ENCODE peak calls at places on chromosomes 3 and 15, in ten cellular contexts. R, K, E, D, U, M, N, O, I and S are unnamed samples.

GRCh38 chr15:40302288-40302886 is 5.3 kb downstream of the PLCB2 start:
- DNase-seq in N (no peak), I (no peak), O (no peak), M (no peak), R (no peak), D (no peak), U (no peak), E (no peak), K (no peak), S (no peak)

GRCh38 chr15:39969871-39970270 is 36.0 kb downstream of the EIF2AK4 start:
- DNase-seq in O (no peak), K (no peak), D (peak; percentile 39), R (no peak), I (peak; percentile 93), N (peak; percentile 73), M (peak; percentile 71), E (no peak), U (peak; percentile 36), S (peak; percentile 41)

GRCh38 chr3:22269827-22270226 is 518.8 kb upstream of the ZNF385D start:
- DNase-seq in K (no peak), M (no peak), D (peak; percentile 21), E (no peak), O (no peak), U (peak; percentile 26), I (peak; percentile 13), R (no peak), N (peak; percentile 69), S (no peak)

GRCh38 chr15:85804481-85805165 is 9.9 kb upstream of the KLHL25 start:
- DNase-seq in I (no peak), E (no peak), D (no peak), K (no peak), U (no peak), N (no peak), R (no peak), M (no peak), O (no peak), S (no peak)

GRCh38 chr15:58734859-58735258 is 14.6 kb downstream of the ADAM10 start:
- DNase-seq in U (no peak), E (no peak), N (no peak), I (no peak), M (no peak), D (no peak), R (no peak), O (no peak), K (no peak), S (no peak)

GRCh38 chr3:177348974-177349373 is 151.7 kb upstream of the TBL1XR1 start:
- DNase-seq in O (no peak), E (no peak), R (no peak), U (no peak), N (no peak), K (no peak), I (no peak), D (no peak), M (no peak), S (no peak)

GRCh38 chr15:34802803-34803395 is 7.5 kb upstream of the ACTC1 start:
- DNase-seq in O (no peak), M (no peak), U (no peak), R (no peak), N (no peak), I (no peak), K (no peak), E (no peak), D (no peak), S (peak; percentile 23)

GRCh38 chr3:94311651-94312050 is 248.8 kb downstream of the NSUN3 start:
- DNase-seq in K (no peak), O (no peak), E (no peak), M (no peak), D (no peak), R (no peak), N (no peak), I (no peak), U (no peak), S (no peak)

GRCh38 chr3:129695203-129695602 is 88.7 kb upstream of the PLXND1 start:
- DNase-seq in O (no peak), M (no peak), D (no peak), N (peak; percentile 63), E (no peak), K (no peak), U (peak; percentile 26), I (peak; percentile 77), R (no peak), S (no peak)

GRCh38 chr3:42635111-42635510 is 18.4 kb upstream of the ZBTB47 start:
- DNase-seq in K (no peak), D (no peak), I (peak; percentile 42), N (peak; percentile 77), U (no peak), R (no peak), M (no peak), E (no peak), O (no peak), S (no peak)

GRCh38 chr3:126399756-126400155 is 5.0 kb downstream of the CFAP100 start:
- DNase-seq in U (no peak), E (no peak), M (no peak), N (no peak), D (no peak), I (no peak), O (no peak), K (no peak), R (no peak), S (no peak)

GRCh38 chr3:57864853-57865252 is 108.7 kb downstream of the SLMAP start:
- DNase-seq in D (no peak), R (no peak), U (peak; percentile 16), K (no peak), N (peak; percentile 49), E (no peak), O (no peak), M (no peak), I (peak; percentile 59), S (peak; percentile 3)

GRCh38 chr3:43894176-43895049 is 203.7 kb downstream of the ABHD5 start:
- DNase-seq in D (peak; percentile 53), R (no peak), M (peak; percentile 81), N (peak; percentile 67), U (peak; percentile 49), I (peak; percentile 38), E (peak; percentile 26), K (no peak), O (no peak), S (peak; percentile 11)